ENCODE peak calls at places on chromosome 21, in ten cellular contexts. One of them, this sample, is unnamed.

GRCh38 chr21:23585419-23585818 is 2021.9 kb downstream of the MRPL39 start:
- DNase-seq in naive thymus-derived CD8-positive, alpha-beta T cell: no peak
- DNase-seq in fibroblast of the conjunctiva: no peak
- DNase-seq in neural crest cell: no peak
- DNase-seq in heart right ventricle: no peak
- DNase-seq in renal cortical epithelial cell: no peak
- DNase-seq in GM04503: no peak
- DNase-seq in C1 segment of cervical spinal cord: no peak
- DNase-seq in colonic mucosa: no peak
- DNase-seq in stimulated activated CD8-positive, alpha-beta memory T cell treated with anti-CD3 and anti-CD28 coated beads, Interleukin-4, amount 100 ng/mL, for 24 hours: no peak
- DNase-seq in this sample: no peak

GRCh38 chr21:28336299-28336698 is 656.4 kb downstream of the LTN1 start:
- DNase-seq in neural crest cell: no peak
- DNase-seq in renal cortical epithelial cell: peak
- DNase-seq in stimulated activated CD8-positive, alpha-beta memory T cell treated with anti-CD3 and anti-CD28 coated beads, Interleukin-4, amount 100 ng/mL, for 24 hours: no peak
- DNase-seq in GM04503: peak
- DNase-seq in colonic mucosa: no peak
- DNase-seq in C1 segment of cervical spinal cord: no peak
- DNase-seq in fibroblast of the conjunctiva: peak
- DNase-seq in heart right ventricle: peak
- DNase-seq in naive thymus-derived CD8-positive, alpha-beta T cell: no peak
- DNase-seq in this sample: peak

GRCh38 chr21:22083899-22084298 is 1085.7 kb downstream of the NCAM2 start:
- DNase-seq in fibroblast of the conjunctiva: no peak
- DNase-seq in C1 segment of cervical spinal cord: no peak
- DNase-seq in GM04503: no peak
- DNase-seq in renal cortical epithelial cell: no peak
- DNase-seq in colonic mucosa: no peak
- DNase-seq in naive thymus-derived CD8-positive, alpha-beta T cell: no peak
- DNase-seq in heart right ventricle: no peak
- DNase-seq in stimulated activated CD8-positive, alpha-beta memory T cell treated with anti-CD3 and anti-CD28 coated beads, Interleukin-4, amount 100 ng/mL, for 24 hours: no peak
- DNase-seq in neural crest cell: no peak
- DNase-seq in this sample: no peak

GRCh38 chr21:46027855-46028493 is 46.4 kb downstream of the COL6A1 start:
- DNase-seq in neural crest cell: no peak
- DNase-seq in fibroblast of the conjunctiva: no peak
- DNase-seq in stimulated activated CD8-positive, alpha-beta memory T cell treated with anti-CD3 and anti-CD28 coated beads, Interleukin-4, amount 100 ng/mL, for 24 hours: no peak
- DNase-seq in GM04503: no peak
- DNase-seq in renal cortical epithelial cell: no peak
- DNase-seq in C1 segment of cervical spinal cord: no peak
- DNase-seq in colonic mucosa: no peak
- DNase-seq in naive thymus-derived CD8-positive, alpha-beta T cell: no peak
- DNase-seq in heart right ventricle: no peak
- DNase-seq in this sample: peak

GRCh38 chr21:46084041-46084561 is 13.8 kb upstream of the COL6A2 start:
- DNase-seq in renal cortical epithelial cell: no peak
- DNase-seq in C1 segment of cervical spinal cord: no peak
- DNase-seq in GM04503: no peak
- DNase-seq in neural crest cell: no peak
- DNase-seq in colonic mucosa: no peak
- DNase-seq in heart right ventricle: no peak
- DNase-seq in fibroblast of the conjunctiva: no peak
- DNase-seq in naive thymus-derived CD8-positive, alpha-beta T cell: no peak
- DNase-seq in stimulated activated CD8-positive, alpha-beta memory T cell treated with anti-CD3 and anti-CD28 coated beads, Interleukin-4, amount 100 ng/mL, for 24 hours: no peak
- DNase-seq in this sample: no peak

GRCh38 chr21:40618216-40618615 is 228.7 kb downstream of the DSCAM start:
- DNase-seq in heart right ventricle: no peak
- DNase-seq in naive thymus-derived CD8-positive, alpha-beta T cell: no peak
- DNase-seq in neural crest cell: no peak
- DNase-seq in renal cortical epithelial cell: no peak
- DNase-seq in stimulated activated CD8-positive, alpha-beta memory T cell treated with anti-CD3 and anti-CD28 coated beads, Interleukin-4, amount 100 ng/mL, for 24 hours: no peak
- DNase-seq in C1 segment of cervical spinal cord: no peak
- DNase-seq in fibroblast of the conjunctiva: no peak
- DNase-seq in colonic mucosa: no peak
- DNase-seq in GM04503: no peak
- DNase-seq in this sample: no peak

GRCh38 chr21:14120091-14120734 is 90.5 kb downstream of the LIPI start:
- DNase-seq in naive thymus-derived CD8-positive, alpha-beta T cell: no peak
- DNase-seq in heart right ventricle: no peak
- DNase-seq in neural crest cell: peak
- DNase-seq in C1 segment of cervical spinal cord: peak
- DNase-seq in colonic mucosa: peak
- DNase-seq in renal cortical epithelial cell: no peak
- DNase-seq in stimulated activated CD8-positive, alpha-beta memory T cell treated with anti-CD3 and anti-CD28 coated beads, Interleukin-4, amount 100 ng/mL, for 24 hours: peak
- DNase-seq in GM04503: no peak
- DNase-seq in fibroblast of the conjunctiva: no peak
- DNase-seq in this sample: no peak

GRCh38 chr21:35070436-35070835 is 21.3 kb upstream of the RUNX1 start:
- DNase-seq in C1 segment of cervical spinal cord: no peak
- DNase-seq in GM04503: no peak
- DNase-seq in heart right ventricle: no peak
- DNase-seq in naive thymus-derived CD8-positive, alpha-beta T cell: no peak
- DNase-seq in fibroblast of the conjunctiva: no peak
- DNase-seq in neural crest cell: no peak
- DNase-seq in stimulated activated CD8-positive, alpha-beta memory T cell treated with anti-CD3 and anti-CD28 coated beads, Interleukin-4, amount 100 ng/mL, for 24 hours: no peak
- DNase-seq in colonic mucosa: no peak
- DNase-seq in renal cortical epithelial cell: no peak
- DNase-seq in this sample: no peak

GRCh38 chr21:40689816-40690215 is 157.1 kb downstream of the DSCAM start:
- DNase-seq in fibroblast of the conjunctiva: no peak
- DNase-seq in naive thymus-derived CD8-positive, alpha-beta T cell: no peak
- DNase-seq in GM04503: no peak
- DNase-seq in neural crest cell: no peak
- DNase-seq in C1 segment of cervical spinal cord: no peak
- DNase-seq in heart right ventricle: no peak
- DNase-seq in colonic mucosa: no peak
- DNase-seq in stimulated activated CD8-positive, alpha-beta memory T cell treated with anti-CD3 and anti-CD28 coated beads, Interleukin-4, amount 100 ng/mL, for 24 hours: no peak
- DNase-seq in renal cortical epithelial cell: no peak
- DNase-seq in this sample: no peak

GRCh38 chr21:31110430-31110829 is 72.2 kb upstream of the KRTAP19-8 start:
- DNase-seq in neural crest cell: no peak
- DNase-seq in colonic mucosa: no peak
- DNase-seq in naive thymus-derived CD8-positive, alpha-beta T cell: no peak
- DNase-seq in C1 segment of cervical spinal cord: peak
- DNase-seq in heart right ventricle: no peak
- DNase-seq in fibroblast of the conjunctiva: no peak
- DNase-seq in renal cortical epithelial cell: no peak
- DNase-seq in GM04503: no peak
- DNase-seq in stimulated activated CD8-positive, alpha-beta memory T cell treated with anti-CD3 and anti-CD28 coated beads, Interleukin-4, amount 100 ng/mL, for 24 hours: no peak
- DNase-seq in this sample: no peak

GRCh38 chr21:42609806-42610205 is 43.6 kb upstream of the PDE9A start:
- DNase-seq in colonic mucosa: no peak
- DNase-seq in fibroblast of the conjunctiva: no peak
- DNase-seq in stimulated activated CD8-positive, alpha-beta memory T cell treated with anti-CD3 and anti-CD28 coated beads, Interleukin-4, amount 100 ng/mL, for 24 hours: peak
- DNase-seq in heart right ventricle: no peak
- DNase-seq in GM04503: no peak
- DNase-seq in C1 segment of cervical spinal cord: no peak
- DNase-seq in renal cortical epithelial cell: peak
- DNase-seq in naive thymus-derived CD8-positive, alpha-beta T cell: no peak
- DNase-seq in neural crest cell: no peak
- DNase-seq in this sample: no peak

GRCh38 chr21:37522641-37523295 is 156.2 kb downstream of the DYRK1A start:
- DNase-seq in stimulated activated CD8-positive, alpha-beta memory T cell treated with anti-CD3 and anti-CD28 coated beads, Interleukin-4, amount 100 ng/mL, for 24 hours: no peak
- DNase-seq in renal cortical epithelial cell: no peak
- DNase-seq in neural crest cell: no peak
- DNase-seq in GM04503: no peak
- DNase-seq in heart right ventricle: no peak
- DNase-seq in C1 segment of cervical spinal cord: no peak
- DNase-seq in colonic mucosa: no peak
- DNase-seq in fibroblast of the conjunctiva: no peak
- DNase-seq in naive thymus-derived CD8-positive, alpha-beta T cell: no peak
- DNase-seq in this sample: no peak

GRCh38 chr21:17758703-17759102 is 60.5 kb downstream of the C21orf91 start:
- DNase-seq in stimulated activated CD8-positive, alpha-beta memory T cell treated with anti-CD3 and anti-CD28 coated beads, Interleukin-4, amount 100 ng/mL, for 24 hours: no peak
- DNase-seq in naive thymus-derived CD8-positive, alpha-beta T cell: no peak
- DNase-seq in neural crest cell: no peak
- DNase-seq in fibroblast of the conjunctiva: no peak
- DNase-seq in GM04503: no peak
- DNase-seq in C1 segment of cervical spinal cord: no peak
- DNase-seq in heart right ventricle: no peak
- DNase-seq in colonic mucosa: no peak
- DNase-seq in renal cortical epithelial cell: no peak
- DNase-seq in this sample: no peak

GRCh38 chr21:46194374-46195334 is 10.4 kb upstream of the SPATC1L start:
- DNase-seq in stimulated activated CD8-positive, alpha-beta memory T cell treated with anti-CD3 and anti-CD28 coated beads, Interleukin-4, amount 100 ng/mL, for 24 hours: no peak
- DNase-seq in neural crest cell: no peak
- DNase-seq in heart right ventricle: no peak
- DNase-seq in renal cortical epithelial cell: no peak
- DNase-seq in GM04503: no peak
- DNase-seq in naive thymus-derived CD8-positive, alpha-beta T cell: no peak
- DNase-seq in colonic mucosa: no peak
- DNase-seq in C1 segment of cervical spinal cord: no peak
- DNase-seq in fibroblast of the conjunctiva: no peak
- DNase-seq in this sample: no peak

GRCh38 chr21:28632718-28633408 is 359.8 kb downstream of the LTN1 start:
- DNase-seq in naive thymus-derived CD8-positive, alpha-beta T cell: no peak
- DNase-seq in C1 segment of cervical spinal cord: no peak
- DNase-seq in heart right ventricle: no peak
- DNase-seq in renal cortical epithelial cell: no peak
- DNase-seq in neural crest cell: no peak
- DNase-seq in stimulated activated CD8-positive, alpha-beta memory T cell treated with anti-CD3 and anti-CD28 coated beads, Interleukin-4, amount 100 ng/mL, for 24 hours: no peak
- DNase-seq in GM04503: peak
- DNase-seq in colonic mucosa: no peak
- DNase-seq in fibroblast of the conjunctiva: no peak
- DNase-seq in this sample: peak

GRCh38 chr21:45026833-45027232 is 47.5 kb upstream of the ADARB1 start:
- DNase-seq in neural crest cell: no peak
- DNase-seq in C1 segment of cervical spinal cord: no peak
- DNase-seq in renal cortical epithelial cell: no peak
- DNase-seq in colonic mucosa: no peak
- DNase-seq in fibroblast of the conjunctiva: no peak
- DNase-seq in GM04503: no peak
- DNase-seq in heart right ventricle: no peak
- DNase-seq in naive thymus-derived CD8-positive, alpha-beta T cell: no peak
- DNase-seq in stimulated activated CD8-positive, alpha-beta memory T cell treated with anti-CD3 and anti-CD28 coated beads, Interleukin-4, amount 100 ng/mL, for 24 hours: no peak
- DNase-seq in this sample: no peak

GRCh38 chr21:14691924-14692323 is 145.8 kb upstream of the SAMSN1 start:
- DNase-seq in heart right ventricle: no peak
- DNase-seq in naive thymus-derived CD8-positive, alpha-beta T cell: no peak
- DNase-seq in stimulated activated CD8-positive, alpha-beta memory T cell treated with anti-CD3 and anti-CD28 coated beads, Interleukin-4, amount 100 ng/mL, for 24 hours: no peak
- DNase-seq in colonic mucosa: no peak
- DNase-seq in fibroblast of the conjunctiva: no peak
- DNase-seq in C1 segment of cervical spinal cord: no peak
- DNase-seq in neural crest cell: no peak
- DNase-seq in GM04503: no peak
- DNase-seq in renal cortical epithelial cell: no peak
- DNase-seq in this sample: no peak

GRCh38 chr21:35399002-35399401 is 349.9 kb upstream of the RUNX1 start:
- DNase-seq in neural crest cell: no peak
- DNase-seq in heart right ventricle: no peak
- DNase-seq in C1 segment of cervical spinal cord: no peak
- DNase-seq in renal cortical epithelial cell: no peak
- DNase-seq in naive thymus-derived CD8-positive, alpha-beta T cell: no peak
- DNase-seq in colonic mucosa: no peak
- DNase-seq in GM04503: no peak
- DNase-seq in stimulated activated CD8-positive, alpha-beta memory T cell treated with anti-CD3 and anti-CD28 coated beads, Interleukin-4, amount 100 ng/mL, for 24 hours: no peak
- DNase-seq in fibroblast of the conjunctiva: no peak
- DNase-seq in this sample: no peak

GRCh38 chr21:25528511-25528910 is 78.8 kb downstream of the MRPL39 start:
- DNase-seq in fibroblast of the conjunctiva: no peak
- DNase-seq in naive thymus-derived CD8-positive, alpha-beta T cell: no peak
- DNase-seq in renal cortical epithelial cell: peak
- DNase-seq in neural crest cell: no peak
- DNase-seq in GM04503: no peak
- DNase-seq in heart right ventricle: no peak
- DNase-seq in C1 segment of cervical spinal cord: no peak
- DNase-seq in stimulated activated CD8-positive, alpha-beta memory T cell treated with anti-CD3 and anti-CD28 coated beads, Interleukin-4, amount 100 ng/mL, for 24 hours: no peak
- DNase-seq in colonic mucosa: no peak
- DNase-seq in this sample: no peak

GRCh38 chr21:38082936-38083335 is 166.7 kb upstream of the KCNJ6 start:
- DNase-seq in renal cortical epithelial cell: peak
- DNase-seq in neural crest cell: no peak
- DNase-seq in heart right ventricle: no peak
- DNase-seq in stimulated activated CD8-positive, alpha-beta memory T cell treated with anti-CD3 and anti-CD28 coated beads, Interleukin-4, amount 100 ng/mL, for 24 hours: no peak
- DNase-seq in naive thymus-derived CD8-positive, alpha-beta T cell: no peak
- DNase-seq in colonic mucosa: no peak
- DNase-seq in GM04503: no peak
- DNase-seq in C1 segment of cervical spinal cord: no peak
- DNase-seq in fibroblast of the conjunctiva: no peak
- DNase-seq in this sample: no peak

GRCh38 chr21:45894107-45894810 is 87.3 kb upstream of the COL6A1 start:
- DNase-seq in heart right ventricle: peak
- DNase-seq in stimulated activated CD8-positive, alpha-beta memory T cell treated with anti-CD3 and anti-CD28 coated beads, Interleukin-4, amount 100 ng/mL, for 24 hours: no peak
- DNase-seq in C1 segment of cervical spinal cord: no peak
- DNase-seq in renal cortical epithelial cell: peak
- DNase-seq in naive thymus-derived CD8-positive, alpha-beta T cell: no peak
- DNase-seq in fibroblast of the conjunctiva: peak
- DNase-seq in neural crest cell: no peak
- DNase-seq in GM04503: peak
- DNase-seq in colonic mucosa: no peak
- DNase-seq in this sample: peak

GRCh38 chr21:28684351-28684750 is 308.3 kb downstream of the LTN1 start:
- DNase-seq in neural crest cell: no peak
- DNase-seq in GM04503: no peak
- DNase-seq in colonic mucosa: no peak
- DNase-seq in stimulated activated CD8-positive, alpha-beta memory T cell treated with anti-CD3 and anti-CD28 coated beads, Interleukin-4, amount 100 ng/mL, for 24 hours: no peak
- DNase-seq in fibroblast of the conjunctiva: no peak
- DNase-seq in naive thymus-derived CD8-positive, alpha-beta T cell: no peak
- DNase-seq in renal cortical epithelial cell: no peak
- DNase-seq in heart right ventricle: no peak
- DNase-seq in C1 segment of cervical spinal cord: no peak
- DNase-seq in this sample: no peak

GRCh38 chr21:37276377-37276776 is 9.2 kb upstream of the VPS26C start:
- DNase-seq in stimulated activated CD8-positive, alpha-beta memory T cell treated with anti-CD3 and anti-CD28 coated beads, Interleukin-4, amount 100 ng/mL, for 24 hours: no peak
- DNase-seq in renal cortical epithelial cell: no peak
- DNase-seq in fibroblast of the conjunctiva: no peak
- DNase-seq in C1 segment of cervical spinal cord: no peak
- DNase-seq in colonic mucosa: no peak
- DNase-seq in neural crest cell: no peak
- DNase-seq in GM04503: no peak
- DNase-seq in naive thymus-derived CD8-positive, alpha-beta T cell: no peak
- DNase-seq in heart right ventricle: no peak
- DNase-seq in this sample: no peak

GRCh38 chr21:37532868-37533780 is 166.6 kb downstream of the DYRK1A start:
- DNase-seq in colonic mucosa: no peak
- DNase-seq in neural crest cell: no peak
- DNase-seq in renal cortical epithelial cell: peak
- DNase-seq in heart right ventricle: no peak
- DNase-seq in C1 segment of cervical spinal cord: no peak
- DNase-seq in naive thymus-derived CD8-positive, alpha-beta T cell: no peak
- DNase-seq in stimulated activated CD8-positive, alpha-beta memory T cell treated with anti-CD3 and anti-CD28 coated beads, Interleukin-4, amount 100 ng/mL, for 24 hours: peak
- DNase-seq in GM04503: no peak
- DNase-seq in fibroblast of the conjunctiva: no peak
- DNase-seq in this sample: no peak

GRCh38 chr21:41927727-41928409 is 25.9 kb downstream of the C2CD2 start:
- DNase-seq in naive thymus-derived CD8-positive, alpha-beta T cell: no peak
- DNase-seq in fibroblast of the conjunctiva: no peak
- DNase-seq in heart right ventricle: no peak
- DNase-seq in colonic mucosa: no peak
- DNase-seq in neural crest cell: no peak
- DNase-seq in stimulated activated CD8-positive, alpha-beta memory T cell treated with anti-CD3 and anti-CD28 coated beads, Interleukin-4, amount 100 ng/mL, for 24 hours: no peak
- DNase-seq in GM04503: no peak
- DNase-seq in C1 segment of cervical spinal cord: no peak
- DNase-seq in renal cortical epithelial cell: no peak
- DNase-seq in this sample: no peak

GRCh38 chr21:36134820-36135390 is at the start of gene CBR3:
- DNase-seq in colonic mucosa: peak
- DNase-seq in renal cortical epithelial cell: no peak
- DNase-seq in GM04503: no peak
- DNase-seq in naive thymus-derived CD8-positive, alpha-beta T cell: no peak
- DNase-seq in heart right ventricle: peak
- DNase-seq in fibroblast of the conjunctiva: no peak
- DNase-seq in neural crest cell: peak
- DNase-seq in C1 segment of cervical spinal cord: no peak
- DNase-seq in stimulated activated CD8-positive, alpha-beta memory T cell treated with anti-CD3 and anti-CD28 coated beads, Interleukin-4, amount 100 ng/mL, for 24 hours: peak
- DNase-seq in this sample: no peak

GRCh38 chr21:26437326-26438009 is 135.6 kb downstream of the CYYR1 start:
- DNase-seq in heart right ventricle: no peak
- DNase-seq in naive thymus-derived CD8-positive, alpha-beta T cell: no peak
- DNase-seq in stimulated activated CD8-positive, alpha-beta memory T cell treated with anti-CD3 and anti-CD28 coated beads, Interleukin-4, amount 100 ng/mL, for 24 hours: no peak
- DNase-seq in C1 segment of cervical spinal cord: no peak
- DNase-seq in GM04503: peak
- DNase-seq in neural crest cell: no peak
- DNase-seq in colonic mucosa: no peak
- DNase-seq in renal cortical epithelial cell: no peak
- DNase-seq in fibroblast of the conjunctiva: no peak
- DNase-seq in this sample: no peak

GRCh38 chr21:38569733-38570132 is 71.5 kb upstream of the ERG start:
- DNase-seq in stimulated activated CD8-positive, alpha-beta memory T cell treated with anti-CD3 and anti-CD28 coated beads, Interleukin-4, amount 100 ng/mL, for 24 hours: no peak
- DNase-seq in neural crest cell: no peak
- DNase-seq in fibroblast of the conjunctiva: no peak
- DNase-seq in GM04503: no peak
- DNase-seq in heart right ventricle: no peak
- DNase-seq in C1 segment of cervical spinal cord: no peak
- DNase-seq in renal cortical epithelial cell: no peak
- DNase-seq in naive thymus-derived CD8-positive, alpha-beta T cell: no peak
- DNase-seq in colonic mucosa: no peak
- DNase-seq in this sample: no peak

This sample was measured in BJ.